ENCODE peak calls at places on chromosomes 12 and 14, in four cellular contexts. C is H1, A is IMR-90, D is H9. T is an unnamed sample.

GRCh38 chr12:65205886-65206285 is 36.5 kb downstream of the LEMD3 start:
- DNase-seq in C (no peak), A (no peak), D (no peak), T (no peak)

GRCh38 chr14:104094709-104095425 is 9.4 kb downstream of the ASPG start:
- DNase-seq in C (peak; percentile 58), A (no peak), D (peak; percentile 89), T (peak; percentile 74)

GRCh38 chr12:12079291-12079690 is 8.6 kb downstream of the BCL2L14 start:
- DNase-seq in C (no peak), A (peak; percentile 39), D (no peak), T (peak; percentile 69)

GRCh38 chr14:35365130-35366047 is 39.2 kb downstream of the NFKBIA start:
- DNase-seq in C (no peak), A (peak; percentile 92), D (no peak), T (peak; percentile 48)

GRCh38 chr12:66187016-66187415 is 2.0 kb upstream of the IRAK3 start:
- DNase-seq in C (no peak), A (no peak), D (no peak), T (no peak)

GRCh38 chr12:113246478-113247122 is 25.3 kb downstream of the TPCN1 start:
- DNase-seq in C (no peak), A (peak; percentile 38), D (peak; percentile 72), T (peak; percentile 60)

GRCh38 chr14:70005281-70005805 is 126.1 kb downstream of the SMOC1 start:
- DNase-seq in C (no peak), A (no peak), D (no peak), T (no peak)

GRCh38 chr12:131608740-131609665 is 101.9 kb upstream of the SFSWAP start:
- DNase-seq in C (peak; percentile 46), A (peak; percentile 7), D (peak; percentile 87), T (peak; percentile 71)

GRCh38 chr14:89629383-89629782 is 212.3 kb upstream of the FOXN3 start:
- DNase-seq in C (no peak), A (no peak), D (no peak), T (no peak)

GRCh38 chr14:89635615-89636014 is 218.6 kb upstream of the FOXN3 start:
- DNase-seq in C (no peak), A (peak; percentile 76), D (no peak), T (no peak)

GRCh38 chr14:89630096-89630829 is 213.2 kb upstream of the FOXN3 start:
- DNase-seq in C (no peak), A (no peak), D (no peak), T (no peak)

GRCh38 chr14:89638888-89639287 is 221.9 kb upstream of the FOXN3 start:
- DNase-seq in C (no peak), A (no peak), D (no peak), T (no peak)

DNA sequence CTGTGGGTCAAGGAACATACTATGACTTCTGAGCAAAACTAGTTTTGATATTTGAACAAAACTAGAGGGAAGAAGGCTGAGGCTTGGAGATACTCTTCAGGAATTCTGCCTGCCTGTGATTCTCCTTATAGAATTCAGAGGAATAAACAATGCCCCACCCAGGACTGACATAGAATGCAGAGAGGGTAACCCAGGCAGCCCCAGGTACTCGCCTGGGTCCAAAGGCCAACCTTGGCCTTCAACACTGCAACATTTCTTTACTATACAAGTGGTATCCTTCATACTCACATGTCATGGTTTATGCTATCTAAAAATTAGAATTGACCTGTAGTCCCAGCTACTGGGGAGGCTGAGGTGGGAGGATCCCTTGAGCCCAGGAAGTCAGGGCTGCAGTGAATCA is 217.0 kb upstream of the FOXN3 start:
- DNase-seq in C (no peak), A (no peak), D (no peak), T (no peak)
- H3K4me1 ChIP-seq in C (peaks cover 10% of the 10 kb centered on the region), A (peaks cover 13% of the 10 kb centered on the region), D (peaks cover 12% of the 10 kb centered on the region), T (no peaks in the 10 kb centered on the region)

GRCh38 chr12:86917121-86917520 is 660.9 kb upstream of the MGAT4C start:
- DNase-seq in C (peak; percentile 9), A (no peak), D (no peak), T (peak; percentile 8)

DNA sequence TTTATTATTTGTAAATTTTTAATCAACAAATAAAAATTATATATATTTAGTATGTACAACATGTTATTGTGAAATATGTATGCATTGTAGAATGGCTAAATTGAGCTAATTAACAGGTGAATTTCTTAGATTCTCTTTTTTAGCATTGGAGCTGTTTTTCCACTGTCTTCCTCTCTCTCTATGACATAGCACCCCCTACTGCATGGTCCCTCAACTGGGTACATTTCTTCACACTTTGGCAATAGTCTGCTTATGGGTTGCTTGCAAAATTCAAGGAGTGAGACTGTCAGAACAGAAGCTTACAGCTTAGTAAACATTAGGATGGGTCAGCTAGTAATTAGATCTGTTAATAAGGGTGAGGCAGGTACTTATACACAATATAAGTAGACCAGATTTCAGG is 658.5 kb upstream of the MGAT4C start:
- DNase-seq in C (no peak), A (peak; percentile 58), D (no peak), T (peak; percentile 67)
- H4K5ac ChIP-seq in C (no peak overlapping the region), A (no peak overlapping the region), D (no peak overlapping the region), T (no peak overlapping the region)

GRCh38 chr14:73458219-73458976 is at the start of gene NUMB:
- DNase-seq in C (peak; percentile 98), A (peak; percentile 100), D (peak; percentile 99), T (peak; percentile 100)
- H3K4me1 ChIP-seq in C (peaks cover 7% of the 10 kb centered on the region), A (peaks cover 13% of the 10 kb centered on the region), D (no peaks in the 10 kb centered on the region), T (peaks cover 2% of the 10 kb centered on the region)

GRCh38 chr14:68929623-68930307 is 49.3 kb downstream of the ACTN1 start:
- DNase-seq in C (no peak), A (no peak), D (no peak), T (no peak)
- H4K5ac ChIP-seq in C (no peak overlapping the region), A (no peak overlapping the region), D (no peak overlapping the region), T (no peak overlapping the region)

DNA sequence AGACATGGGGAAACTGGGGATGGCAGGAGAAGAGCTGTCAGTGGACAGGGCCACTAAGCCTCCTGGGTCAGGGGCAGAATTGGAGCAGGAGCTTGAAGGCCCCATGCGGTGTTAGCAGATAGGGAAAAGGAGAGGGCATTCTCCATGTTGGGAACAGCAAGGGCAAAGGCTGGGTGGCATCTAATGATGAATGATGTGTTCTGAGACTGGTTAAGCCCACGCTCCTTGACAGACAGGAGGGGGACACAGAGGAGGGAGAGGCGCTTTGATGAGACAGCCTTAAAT is 63.0 kb downstream of the CLMN start:
- DNase-seq in C (no peak), A (no peak), D (no peak), T (no peak)
- H3K4me1 ChIP-seq in C (peaks cover 32% of the 10 kb centered on the region), A (no peaks in the 10 kb centered on the region), D (peaks cover 20% of the 10 kb centered on the region), T (peaks cover 6% of the 10 kb centered on the region)

DNA sequence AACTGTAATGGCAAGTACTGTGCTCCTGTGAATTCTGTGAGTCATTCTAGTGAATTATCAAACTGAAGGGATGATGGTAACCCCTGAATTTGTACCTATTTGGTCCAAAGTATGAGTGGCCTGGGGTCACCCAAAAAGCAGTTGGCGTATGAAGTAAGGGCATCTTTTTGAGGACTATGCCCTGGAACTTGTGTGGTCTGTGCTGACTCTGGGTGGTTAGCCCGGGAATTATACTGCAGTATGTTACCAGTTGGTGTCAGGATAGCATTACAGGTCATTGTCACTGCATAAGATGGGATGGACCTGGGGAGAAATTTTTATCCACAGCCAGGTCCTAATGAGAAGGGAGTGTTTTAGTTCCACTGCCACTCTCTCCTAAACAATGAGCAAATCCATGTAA is 174.7 kb downstream of the SSPN start:
- DNase-seq in C (no peak), A (no peak), D (no peak), T (peak; percentile 12)
- H4K5ac ChIP-seq in C (no peak overlapping the region), A (no peak overlapping the region), D (no peak overlapping the region), T (no peak overlapping the region)

GRCh38 chr14:24316597-24316950 is 5.3 kb downstream of the LTB4R start:
- DNase-seq in C (no peak), A (no peak), D (no peak), T (no peak)
- H3K4me1 ChIP-seq in C (no peaks in the 10 kb centered on the region), A (no peaks in the 10 kb centered on the region), D (no peaks in the 10 kb centered on the region), T (peaks cover 12% of the 10 kb centered on the region)

T was measured in mesendoderm.